ENCODE peak calls at places on chromosomes 12 and 14, in six cellular contexts. C is A549, E is upper lobe of left lung, I is K562, H is HepG2, X is GM12878. F is an unnamed sample.

GRCh38 chr14:92122351-92122677 is 545 bp downstream of the CPSF2 start:
- ATAC-seq in C (peak), E (peak), I (peak), H (peak), X (peak), F (peak)

GRCh38 chr14:84864582-84865271 is 665.2 kb upstream of the FLRT2 start:
- ATAC-seq in C (no peak), E (no peak), I (no peak), H (no peak), X (no peak), F (no peak)

GRCh38 chr14:93089501-93090269 is 26.0 kb downstream of the ITPK1 start:
- ATAC-seq in C (no peak), E (no peak), I (no peak), H (no peak), X (no peak), F (no peak)

GRCh38 chr14:93962701-93963601 is 13.4 kb downstream of the ASB2 start:
- ATAC-seq in C (no peak), E (peak), I (no peak), H (no peak), X (peak), F (no peak)

GRCh38 chr12:63875703-63876102 is 31.2 kb downstream of the SRGAP1 start:
- ATAC-seq in C (no peak), E (no peak), I (no peak), H (no peak), X (no peak), F (no peak)

GRCh38 chr12:49664591-49665146 is 41.3 kb downstream of the PRPF40B start:
- ATAC-seq in C (no peak), E (no peak), I (no peak), H (no peak), X (peak), F (peak)

GRCh38 chr12:42186793-42187192 is 42.1 kb upstream of the GXYLT1 start:
- ATAC-seq in C (no peak), E (no peak), I (no peak), H (no peak), X (peak), F (no peak)

GRCh38 chr14:68466491-68466977 is 326.3 kb downstream of the ZFP36L1 start:
- ATAC-seq in C (peak), E (peak), I (no peak), H (no peak), X (no peak), F (peak)

GRCh38 chr12:120100630-120101029 is 15.9 kb downstream of the RAB35 start:
- ATAC-seq in C (no peak), E (no peak), I (no peak), H (no peak), X (no peak), F (peak)

GRCh38 chr12:53791735-53792326 is 40.1 kb upstream of the CISTR start:
- ATAC-seq in C (no peak), E (no peak), I (peak), H (no peak), X (peak), F (no peak)

GRCh38 chr12:64173456-64173855 is 48.6 kb downstream of the KICS2 start:
- ATAC-seq in C (no peak), E (no peak), I (no peak), H (no peak), X (no peak), F (no peak)

GRCh38 chr12:122834921-122835692 is at the start of gene HIP1R:
- ATAC-seq in C (peak), E (no peak), I (peak), H (no peak), X (peak), F (peak)

GRCh38 chr12:126198966-126199692 is 1133.9 kb downstream of the AACS start:
- ATAC-seq in C (no peak), E (no peak), I (no peak), H (no peak), X (no peak), F (no peak)

GRCh38 chr12:106669216-106669615 is 86.4 kb downstream of the RFX4 start:
- ATAC-seq in C (no peak), E (no peak), I (no peak), H (no peak), X (no peak), F (no peak)

GRCh38 chr12:120821878-120822277 is 82.3 kb downstream of the SPPL3 start:
- ATAC-seq in C (no peak), E (no peak), I (no peak), H (no peak), X (peak), F (no peak)

GRCh38 chr14:101761881-101762529 is 496 bp downstream of the PPP2R5C start:
- ATAC-seq in C (peak), E (no peak), I (peak), H (peak), X (no peak), F (peak)

GRCh38 chr12:32561931-32562341 is 117.2 kb upstream of the DNM1L start:
- ATAC-seq in C (no peak), E (no peak), I (no peak), H (peak), X (no peak), F (no peak)

GRCh38 chr12:132132609-132133430 is 11.3 kb downstream of the DDX51 start:
- ATAC-seq in C (peak), E (peak), I (peak), H (peak), X (no peak), F (no peak)

GRCh38 chr14:44317433-44317746 is 189.7 kb downstream of the FSCB start:
- ATAC-seq in C (peak), E (no peak), I (no peak), H (no peak), X (no peak), F (no peak)

GRCh38 chr12:8077207-8077606 is 4.9 kb upstream of the NECAP1 start:
- ATAC-seq in C (no peak), E (no peak), I (no peak), H (no peak), X (no peak), F (no peak)

GRCh38 chr12:40762072-40762471 is 69.8 kb downstream of the CNTN1 start:
- ATAC-seq in C (no peak), E (no peak), I (no peak), H (no peak), X (peak), F (no peak)

GRCh38 chr12:11888029-11888428 is 182.7 kb upstream of the BCL2L14 start:
- ATAC-seq in C (no peak), E (no peak), I (no peak), H (no peak), X (no peak), F (no peak)

GRCh38 chr12:14774074-14774943 is 29.0 kb downstream of the WBP11 start:
- ATAC-seq in C (peak), E (peak), I (no peak), H (peak), X (peak), F (peak)

GRCh38 chr12:52258335-52258901 is 16.0 kb upstream of the KRT86 start:
- ATAC-seq in C (no peak), E (no peak), I (no peak), H (no peak), X (no peak), F (peak)

GRCh38 chr14:68549057-68549421 is 243.8 kb downstream of the ZFP36L1 start:
- ATAC-seq in C (peak), E (no peak), I (peak), H (no peak), X (no peak), F (no peak)

GRCh38 chr14:103140316-103141109 is 17.3 kb downstream of the TNFAIP2 start:
- ATAC-seq in C (no peak), E (no peak), I (peak), H (peak), X (peak), F (no peak)

GRCh38 chr12:75816892-75817291 is 214.7 kb downstream of the PHLDA1 start:
- ATAC-seq in C (peak), E (no peak), I (no peak), H (no peak), X (peak), F (no peak)

GRCh38 chr14:69087061-69087461 is 65.9 kb downstream of the DCAF5 start:
- ATAC-seq in C (no peak), E (peak), I (no peak), H (no peak), X (no peak), F (peak)

GRCh38 chr12:106769078-106769477 is 5.4 kb upstream of the RIC8B start:
- ATAC-seq in C (peak), E (no peak), I (no peak), H (peak), X (no peak), F (no peak)

GRCh38 chr14:64060648-64061096 is 207.9 kb downstream of the SYNE2 start:
- ATAC-seq in C (peak), E (no peak), I (peak), H (peak), X (peak), F (no peak)

GRCh38 chr14:54642950-54643695 is 76.2 kb downstream of the SAMD4A start:
- ATAC-seq in C (no peak), E (peak), I (peak), H (peak), X (peak), F (no peak)

GRCh38 chr12:72485017-72485701 is 213.0 kb downstream of the TRHDE start:
- ATAC-seq in C (no peak), E (peak), I (no peak), H (no peak), X (no peak), F (no peak)

GRCh38 chr12:52171950-52172512 is 19.8 kb downstream of the KRT80 start:
- ATAC-seq in C (peak), E (no peak), I (peak), H (peak), X (peak), F (no peak)

GRCh38 chr14:52220924-52221802 is 46.3 kb upstream of the PTGDR start:
- ATAC-seq in C (no peak), E (no peak), I (no peak), H (peak), X (peak), F (no peak)

GRCh38 chr12:68614105-68614679 is 3.5 kb downstream of the RAP1B start:
- ATAC-seq in C (no peak), E (no peak), I (no peak), H (no peak), X (peak), F (no peak)
- H3K4me3 ChIP-seq in C (no peak), E (no peak), I (no peak), H (peak), X (peak), F (no peak)

GRCh38 chr14:73715707-73716106 is 1.5 kb upstream of the PNMA1 start:
- ATAC-seq in C (no peak), E (no peak), I (no peak), H (no peak), X (no peak), F (no peak)

GRCh38 chr14:73714656-73715081 is 485 bp upstream of the PNMA1 start:
- ATAC-seq in C (peak), E (no peak), I (peak), H (peak), X (no peak), F (no peak)

GRCh38 chr14:73712540-73713141 is 1.5 kb downstream of the PNMA1 start:
- ATAC-seq in C (no peak), E (peak), I (peak), H (peak), X (peak), F (no peak)

GRCh38 chr14:73713206-73713803 is 879 bp downstream of the PNMA1 start:
- ATAC-seq in C (no peak), E (no peak), I (no peak), H (no peak), X (peak), F (peak)

DNA sequence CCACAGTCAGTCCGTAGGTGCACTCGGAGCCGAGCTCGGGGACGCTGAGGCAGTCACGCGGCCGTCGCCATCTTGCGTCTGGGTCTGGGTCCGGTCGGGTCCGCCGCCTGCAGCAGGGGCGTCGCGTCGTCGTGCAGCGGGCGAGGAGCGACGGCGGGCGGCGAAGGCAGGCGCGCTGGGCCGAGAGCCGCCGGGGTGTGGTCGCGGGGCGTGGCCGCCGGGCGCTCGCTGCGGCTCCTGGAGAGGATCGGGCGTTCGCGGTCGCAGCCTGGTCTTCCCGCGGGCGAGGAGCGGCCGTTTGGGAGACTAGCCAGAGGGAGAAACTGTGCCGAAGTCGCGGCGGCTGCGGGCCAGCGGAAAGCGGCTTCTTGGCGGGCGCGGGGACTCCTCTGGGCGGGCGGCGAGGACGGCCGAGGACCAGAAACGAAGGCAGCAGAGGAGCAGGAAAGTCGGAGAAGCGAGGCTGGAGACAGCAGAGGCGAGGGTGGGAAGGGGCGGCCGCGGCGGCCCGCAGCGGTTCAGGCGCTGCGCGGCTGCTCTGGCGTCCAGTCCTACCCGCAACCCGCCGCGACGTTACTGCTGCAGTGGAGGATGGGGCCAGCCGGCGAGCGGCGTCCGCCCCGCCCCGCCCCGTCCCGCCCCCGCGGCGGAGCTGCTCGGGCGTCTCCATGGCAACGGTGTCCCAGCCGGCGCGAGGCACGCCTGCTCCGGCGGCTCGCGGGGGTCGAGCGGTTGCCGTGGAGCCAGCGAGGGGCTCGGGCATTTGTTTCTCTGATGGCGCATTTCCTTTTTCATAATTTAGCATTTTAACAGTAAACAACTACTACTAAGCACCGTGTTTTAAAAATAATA is at the start of gene PNMA1:
- ATAC-seq in C (peak), E (peak), I (peak), H (peak), X (peak), F (peak)
- TF ChIP-seq EP300 in C (no peak), E (no peak), I (no peak), H (no peak), X (no peak), F (no peak)

GRCh38 chr14:97031530-97031929 is 234.3 kb downstream of the VRK1 start:
- ATAC-seq in C (no peak), E (no peak), I (no peak), H (no peak), X (no peak), F (no peak)

GRCh38 chr14:97029800-97030199 is 232.6 kb downstream of the VRK1 start:
- ATAC-seq in C (no peak), E (no peak), I (no peak), H (no peak), X (no peak), F (no peak)

GRCh38 chr14:97025722-97026121 is 228.5 kb downstream of the VRK1 start:
- ATAC-seq in C (no peak), E (no peak), I (no peak), H (no peak), X (no peak), F (no peak)

GRCh38 chr14:97027256-97027999 is 230.2 kb downstream of the VRK1 start:
- ATAC-seq in C (no peak), E (no peak), I (no peak), H (peak), X (no peak), F (no peak)

DNA sequence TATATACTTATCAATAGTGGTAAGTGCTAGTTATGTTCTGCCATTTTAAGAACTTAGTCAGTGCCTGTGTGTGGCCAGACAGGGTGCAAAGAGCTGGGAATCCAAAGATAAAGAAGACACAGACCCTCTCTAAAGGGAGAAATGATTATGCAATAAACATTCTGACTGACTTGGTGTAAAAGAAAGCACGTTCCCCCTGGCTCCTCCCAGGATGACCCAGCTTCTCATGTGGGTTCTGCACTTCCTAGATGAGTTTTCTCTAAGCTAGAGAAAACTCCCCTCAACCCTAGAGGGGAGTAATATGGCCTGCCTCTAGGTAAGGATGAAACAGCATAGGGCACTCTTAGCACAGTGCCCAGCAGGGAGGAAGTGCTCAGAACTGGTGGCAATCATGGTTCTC is 231.2 kb downstream of the VRK1 start:
- ATAC-seq in C (no peak), E (no peak), I (no peak), H (no peak), X (no peak), F (no peak)
- TF ChIP-seq CTCF in C (no peak), E (no peak), I (no peak), H (no peak), X (no peak), F (no peak)

GRCh38 chr12:27967551-27968054 is 4.9 kb downstream of the PTHLH start:
- ATAC-seq in C (no peak), E (no peak), I (no peak), H (no peak), X (no peak), F (no peak)
- H3K4me3 ChIP-seq in C (peak), E (no peak), I (no peak), H (no peak), X (no peak), F (no peak)

GRCh38 chr12:130787445-130788410 is 51.3 kb downstream of the STX2 start:
- ATAC-seq in C (no peak), E (peak), I (no peak), H (no peak), X (no peak), F (no peak)

GRCh38 chr12:130795906-130796305 is 43.1 kb downstream of the STX2 start:
- ATAC-seq in C (no peak), E (no peak), I (no peak), H (no peak), X (no peak), F (no peak)

GRCh38 chr12:130792926-130793849 is 45.9 kb downstream of the STX2 start:
- ATAC-seq in C (no peak), E (peak), I (no peak), H (no peak), X (no peak), F (no peak)

GRCh38 chr12:130788515-130788914 is 50.5 kb downstream of the STX2 start:
- ATAC-seq in C (no peak), E (peak), I (no peak), H (no peak), X (no peak), F (no peak)

DNA sequence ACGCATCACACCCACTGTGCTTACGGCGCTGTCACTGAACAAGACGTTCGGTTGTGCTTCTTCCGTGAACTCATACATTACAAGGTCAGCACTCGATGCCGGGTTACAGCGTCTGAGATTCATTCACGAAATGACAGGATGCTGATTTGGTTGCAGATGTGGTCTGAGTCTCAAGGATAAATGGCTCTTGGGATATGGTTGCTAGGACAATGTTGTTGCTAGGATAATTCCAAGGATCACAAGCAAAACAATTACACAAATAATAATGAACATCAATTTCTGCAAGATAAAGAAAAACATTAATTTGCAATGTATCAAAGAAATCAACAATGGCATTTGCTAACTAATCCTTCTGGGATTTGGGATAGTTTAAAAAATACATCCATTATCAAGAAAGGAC is 47.4 kb downstream of the STX2 start:
- ATAC-seq in C (no peak), E (no peak), I (no peak), H (no peak), X (no peak), F (no peak)
- TF ChIP-seq EP300 in C (no peak), E (no peak), I (no peak), H (no peak), X (no peak), F (no peak)

DNA sequence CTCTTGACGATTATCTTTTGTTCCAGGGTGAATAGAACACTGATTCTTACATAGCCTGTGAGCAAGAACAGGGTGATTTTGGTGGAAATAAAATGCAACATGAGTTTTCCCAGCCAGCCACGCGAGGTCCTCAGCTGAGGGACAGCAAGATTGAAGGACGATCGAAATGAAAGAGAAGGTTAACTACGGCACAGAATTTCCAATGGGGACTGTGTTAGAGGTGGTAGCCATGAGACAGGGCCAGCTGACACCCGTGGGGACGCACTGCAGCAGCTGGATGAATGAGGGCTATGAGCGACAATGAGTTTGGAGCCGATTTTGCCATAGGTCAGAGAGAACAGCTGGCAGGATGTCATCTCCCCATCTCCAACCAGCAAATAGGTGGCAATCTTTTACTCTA is 243.4 kb upstream of the PELI2 start:
- ATAC-seq in C (no peak), E (no peak), I (no peak), H (no peak), X (no peak), F (no peak)
- TF ChIP-seq CTCF in C (no peak), E (no peak), I (peak), H (no peak), X (no peak), F (no peak)

GRCh38 chr12:81998761-81999378 is 239.7 kb upstream of the PPFIA2 start:
- ATAC-seq in C (no peak), E (no peak), I (no peak), H (no peak), X (no peak), F (no peak)
- H3K4me3 ChIP-seq in C (no peak), E (no peak), I (no peak), H (no peak), X (no peak), F (no peak)

F was measured in gastroesophageal sphincter.